ENCODE peak calls at places on chromosomes 5 and 9, in eight cellular contexts. R is pancreas, E is A673, B is esophagus squamous epithelium, O is HCT116, I is left ventricle myocardium inferior, S is lung, A is tibial artery. D is an unnamed sample.

GRCh38 chr5:89537800-89538199 is 654.8 kb upstream of the MEF2C start:
- DNase-seq in B (no peak), I (no peak), E (no peak), R (no peak), S (no peak), O (no peak), A (no peak), D (no peak)

GRCh38 chr5:139998837-139999236 is 44.3 kb downstream of the NRG2 start:
- DNase-seq in S (no peak), B (no peak), I (no peak), R (no peak), O (no peak), A (no peak), E (no peak), D (no peak)

GRCh38 chr9:22103650-22104575 is 94.8 kb upstream of the CDKN2B start:
- DNase-seq in B (no peak), R (no peak), I (no peak), O (no peak), E (no peak), S (no peak), A (no peak), D (no peak)

GRCh38 chr9:121267689-121268597 is at the start of gene GSN:
- DNase-seq in O (no peak), B (no peak), I (peak), E (peak), R (peak), A (peak), S (peak), D (peak)

GRCh38 chr5:68134033-68134668 is 81.4 kb upstream of the PIK3R1 start:
- DNase-seq in O (no peak), B (no peak), R (no peak), A (no peak), I (no peak), E (no peak), S (no peak), D (no peak)

GRCh38 chr5:96115467-96115812 is 153.8 kb upstream of the ELL2 start:
- DNase-seq in B (no peak), S (no peak), I (no peak), R (no peak), O (no peak), A (no peak), E (no peak), D (no peak)

GRCh38 chr5:39422036-39422606 is 2.7 kb downstream of the DAB2 start:
- DNase-seq in E (no peak), S (no peak), R (no peak), I (no peak), B (no peak), A (no peak), O (no peak), D (no peak)

GRCh38 chr5:55625603-55625875 is 86.6 kb downstream of the SLC38A9 start:
- DNase-seq in B (no peak), I (no peak), S (no peak), A (no peak), R (no peak), O (no peak), E (no peak), D (no peak)

GRCh38 chr9:136943291-136944093 is 1.0 kb downstream of the FBXW5 start:
- DNase-seq in I (no peak), E (peak), B (no peak), R (peak), A (no peak), S (no peak), O (no peak), D (no peak)

GRCh38 chr9:84953797-84954695 is 284.5 kb downstream of the NTRK2 start:
- DNase-seq in I (peak), R (peak), A (peak), B (no peak), O (peak), S (peak), E (peak), D (peak)

GRCh38 chr9:125375820-125376219 is 114.2 kb downstream of the GAPVD1 start:
- DNase-seq in O (no peak), R (no peak), B (no peak), I (no peak), A (no peak), E (no peak), S (no peak), D (no peak)

DNA sequence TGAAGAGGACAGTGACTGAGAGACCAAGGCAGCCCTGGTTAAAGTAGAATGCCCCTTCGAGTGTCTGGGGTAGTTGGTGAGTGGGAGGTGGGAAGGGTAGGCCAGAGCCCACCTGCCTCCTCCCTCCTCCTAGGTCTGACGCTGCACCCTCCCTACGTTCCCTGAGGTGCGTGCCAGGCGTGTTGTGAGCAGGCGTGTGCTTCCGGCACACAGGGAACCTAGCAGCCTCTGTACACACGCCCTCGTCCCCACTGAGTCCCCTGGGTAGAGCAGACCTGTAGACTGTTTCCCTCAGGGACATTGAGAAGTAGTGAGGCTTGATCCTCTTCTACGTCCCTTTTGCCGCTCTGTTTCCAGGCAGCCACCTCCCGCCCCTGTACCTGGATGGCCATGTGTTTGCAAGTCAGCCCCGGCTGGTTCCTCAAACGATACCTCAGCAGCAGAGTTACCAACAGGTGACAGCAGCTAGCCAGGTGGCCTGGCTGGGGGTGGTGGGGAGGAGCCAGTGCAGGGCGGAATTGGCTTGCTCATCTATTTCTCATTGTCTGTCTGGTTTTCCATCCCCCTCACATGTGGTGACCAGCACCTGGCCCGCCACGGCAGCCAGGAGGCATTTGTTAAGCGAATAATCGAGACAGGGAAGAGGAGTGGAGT is 16.9 kb upstream of the POMT1 start:
- DNase-seq in O (no peak), E (no peak), R (no peak), S (no peak), B (no peak), A (no peak), I (no peak), D (no peak)
- H3K27ac ChIP-seq in O (no peak), E (no peak), R (no peak), S (no peak), B (peak), A (no peak), I (peak), D (no peak)

GRCh38 chr9:131607591-131607990 is 62.3 kb downstream of the PRRT1B start:
- DNase-seq in B (no peak), E (no peak), O (no peak), A (no peak), I (no peak), S (no peak), R (no peak), D (peak)
- H3K27ac ChIP-seq in B (peak), E (no peak), O (no peak), A (peak), I (peak), S (peak), R (no peak), D (peak)

DNA sequence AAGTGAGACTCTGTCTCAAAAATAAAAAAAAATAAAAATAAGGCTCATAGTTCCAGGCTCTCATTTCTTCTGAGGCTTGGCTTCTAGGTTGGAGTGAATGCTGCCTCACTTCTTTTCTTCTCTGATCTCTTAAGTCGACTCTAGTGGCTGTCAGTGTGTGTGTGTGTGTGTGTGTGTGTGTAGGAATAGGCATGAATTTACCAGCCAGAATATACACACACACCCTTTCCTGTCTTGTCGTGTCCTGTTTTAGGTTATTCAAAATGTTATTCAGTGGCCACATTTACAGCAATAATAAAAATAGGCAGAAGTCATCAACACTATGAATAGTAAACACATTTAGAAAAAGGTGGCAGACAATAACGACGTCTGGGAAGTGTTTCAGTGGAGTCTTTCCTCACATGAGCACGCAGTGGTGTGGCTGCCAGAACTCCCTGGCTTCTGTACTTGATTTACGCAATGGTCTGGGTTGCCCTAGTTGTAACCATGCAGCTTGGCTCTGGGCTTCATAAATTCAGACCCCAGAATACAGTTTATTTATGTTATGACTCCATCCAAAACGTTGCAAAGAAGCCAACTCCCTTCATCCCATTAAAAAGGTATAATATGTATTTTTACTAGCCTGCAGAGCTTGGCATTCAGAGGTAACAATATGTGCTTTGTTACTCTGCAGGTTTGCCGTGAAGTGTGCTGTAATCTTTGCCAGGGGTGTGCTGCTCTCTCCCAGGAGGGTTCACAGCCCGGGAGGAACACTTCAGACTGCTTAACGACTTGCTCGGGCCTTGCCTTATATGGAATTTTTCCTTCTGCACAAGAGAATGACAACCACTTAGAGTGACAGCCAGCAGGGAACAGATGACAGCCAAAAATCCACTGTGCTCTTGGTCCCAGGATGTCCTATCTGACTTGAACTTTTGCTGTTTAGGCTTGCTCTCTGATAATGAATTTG is 34.4 kb upstream of the PALM2AKAP2 start:
- DNase-seq in E (peak), R (no peak), B (no peak), S (peak), O (no peak), I (peak), A (peak), D (no peak)
- H3K27ac ChIP-seq in E (no peak), R (no peak), B (peak), S (no peak), O (no peak), I (peak), A (peak), D (peak)

DNA sequence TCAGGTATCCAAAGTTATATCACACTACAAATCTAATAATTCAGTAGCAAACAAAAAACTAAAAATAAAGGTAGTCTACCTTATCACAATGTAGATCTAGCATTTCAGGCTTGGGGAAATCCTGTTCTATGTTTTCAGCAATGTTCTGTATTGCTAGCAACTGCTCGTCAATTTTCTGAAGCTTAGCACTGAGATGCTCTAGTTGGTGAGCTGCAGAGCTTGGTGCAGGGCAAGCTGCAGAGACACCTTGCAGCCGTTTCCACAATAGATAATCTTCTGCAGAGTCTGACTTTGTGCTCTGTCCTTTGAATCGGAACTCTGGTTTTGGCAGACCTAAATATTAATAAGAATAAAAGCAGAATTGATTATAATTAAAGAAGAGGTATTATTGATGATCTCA is 95.5 kb downstream of the CPLANE1 start:
- DNase-seq in A (no peak), I (no peak), E (no peak), B (no peak), O (no peak), R (no peak), S (no peak), D (no peak)
- H3K27ac ChIP-seq in A (no peak), I (no peak), E (no peak), B (no peak), O (no peak), R (no peak), S (no peak), D (no peak)

GRCh38 chr5:65803699-65804426 is 81.9 kb downstream of the NLN start:
- DNase-seq in R (no peak), E (no peak), I (no peak), B (no peak), O (no peak), A (no peak), S (no peak), D (no peak)

GRCh38 chr5:65800775-65801174 is 78.8 kb downstream of the NLN start:
- DNase-seq in S (no peak), O (no peak), R (no peak), B (no peak), A (no peak), E (no peak), I (no peak), D (no peak)

GRCh38 chr5:65801332-65801731 is 79.3 kb downstream of the NLN start:
- DNase-seq in R (no peak), E (no peak), S (no peak), A (no peak), I (no peak), B (no peak), O (no peak), D (no peak)

GRCh38 chr5:65802820-65803219 is 80.8 kb downstream of the NLN start:
- DNase-seq in A (no peak), R (no peak), E (no peak), B (no peak), O (no peak), S (no peak), I (no peak), D (no peak)

GRCh38 chr5:65802080-65802479 is 80.1 kb downstream of the NLN start:
- DNase-seq in O (no peak), I (no peak), B (no peak), S (no peak), E (no peak), A (no peak), R (no peak), D (no peak)
- H3K27ac ChIP-seq in O (no peak), I (no peak), B (no peak), S (no peak), E (no peak), A (no peak), R (no peak), D (peak)

GRCh38 chr9:110081395-110081794 is 126.6 kb downstream of the C9orf152 start:
- DNase-seq in S (no peak), O (no peak), R (no peak), A (no peak), E (no peak), B (no peak), I (no peak), D (no peak)
- H3K27ac ChIP-seq in S (peak), O (no peak), R (no peak), A (peak), E (no peak), B (peak), I (peak), D (peak)

DNA sequence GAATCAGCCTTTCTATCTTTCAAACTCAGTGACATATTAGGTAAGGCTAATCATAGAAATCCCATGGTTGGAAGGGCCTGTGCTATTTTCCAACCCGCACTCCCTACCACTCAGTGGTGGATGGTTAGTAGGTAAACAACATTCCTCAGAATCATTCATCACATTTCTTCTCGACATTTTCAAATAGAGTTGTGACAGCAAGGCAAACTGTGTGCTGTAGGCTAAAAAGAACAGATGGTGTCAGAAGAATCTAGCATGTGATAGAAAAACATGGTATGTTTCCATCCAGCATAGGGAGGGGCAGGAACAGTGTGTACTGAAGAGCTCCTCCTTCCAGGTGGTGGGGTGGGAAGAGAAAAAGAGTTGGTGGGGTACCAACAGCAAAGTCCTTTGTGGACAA is 227.3 kb upstream of the NMUR2 start:
- DNase-seq in I (no peak), B (no peak), E (no peak), R (no peak), A (no peak), S (no peak), O (no peak), D (no peak)
- H3K27ac ChIP-seq in I (peak), B (no peak), E (no peak), R (no peak), A (peak), S (no peak), O (no peak), D (no peak)

GRCh38 chr5:152601806-152602467 is 196.9 kb upstream of the NMUR2 start:
- DNase-seq in S (no peak), O (no peak), E (no peak), R (no peak), I (no peak), B (no peak), A (no peak), D (no peak)
- H3K27ac ChIP-seq in S (no peak), O (no peak), E (no peak), R (no peak), I (no peak), B (no peak), A (no peak), D (no peak)

DNA sequence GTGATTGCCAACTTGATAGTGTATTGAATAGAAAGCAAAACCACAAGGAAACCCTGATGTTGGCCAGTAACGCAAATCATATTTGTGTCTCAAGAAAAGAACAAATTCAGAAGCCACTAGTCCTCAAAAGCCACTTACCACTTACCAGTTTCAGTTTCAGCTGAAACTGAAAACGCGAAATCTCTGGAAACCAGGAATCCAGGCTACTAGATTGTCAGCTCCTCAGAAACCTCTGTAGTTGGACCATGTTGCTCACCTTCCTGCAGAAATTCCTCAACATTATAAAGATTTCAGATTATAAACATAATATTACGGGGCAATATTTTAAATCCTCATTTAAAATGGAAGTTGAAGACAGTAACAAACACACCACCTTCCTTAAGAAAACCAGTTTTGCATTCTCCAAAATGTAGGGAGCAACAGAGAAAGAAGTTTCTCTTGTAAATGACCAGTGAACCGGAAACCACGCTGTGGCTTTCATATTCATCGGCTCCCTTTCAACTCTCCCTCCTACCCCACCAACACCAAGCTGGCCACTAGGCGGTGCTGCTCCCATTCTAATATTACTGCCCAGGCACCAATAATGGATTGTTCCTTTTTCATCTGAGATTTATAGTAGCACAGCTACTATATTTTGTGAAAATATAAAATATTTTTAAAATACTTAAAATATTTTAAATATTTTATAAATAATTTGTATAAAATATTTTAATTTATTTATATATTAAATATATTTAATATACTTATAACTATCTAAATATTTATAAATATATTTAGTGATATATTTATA is 8.7 kb upstream of the TMED7 start:
- DNase-seq in E (peak), A (peak), I (peak), B (peak), O (peak), S (peak), R (peak), D (peak)
- H3K27ac ChIP-seq in E (no peak), A (peak), I (peak), B (peak), O (no peak), S (peak), R (peak), D (peak)

GRCh38 chr5:179913461-179913860 is 5.8 kb upstream of the TBC1D9B start:
- DNase-seq in I (no peak), E (no peak), A (no peak), R (no peak), O (no peak), S (no peak), B (no peak), D (no peak)

GRCh38 chr5:179914032-179914755 is 6.5 kb upstream of the TBC1D9B start:
- DNase-seq in S (peak), B (no peak), R (no peak), A (no peak), O (no peak), E (no peak), I (no peak), D (no peak)

GRCh38 chr5:179912951-179913350 is 5.3 kb upstream of the TBC1D9B start:
- DNase-seq in A (no peak), S (no peak), E (no peak), O (no peak), R (no peak), B (no peak), I (no peak), D (peak)

GRCh38 chr5:179916523-179916922 is 8.8 kb upstream of the TBC1D9B start:
- DNase-seq in A (no peak), E (no peak), R (no peak), B (no peak), I (no peak), O (no peak), S (no peak), D (no peak)

GRCh38 chr5:179915406-179915935 is 7.8 kb upstream of the TBC1D9B start:
- DNase-seq in E (no peak), R (no peak), I (no peak), O (no peak), A (no peak), B (no peak), S (no peak), D (no peak)
- H3K27ac ChIP-seq in E (no peak), R (no peak), I (no peak), O (no peak), A (no peak), B (no peak), S (no peak), D (no peak)

D was measured in caudate nucleus.